ENCODE peak calls at places on chromosomes 13 and 19, in seven cellular contexts. One of them, this sample, is unnamed.

GRCh38 chr13:99311137-99311536 is 3.9 kb upstream of the GPR183 start:
- DNase-seq in prostate gland: no peak
- DNase-seq in GM23338: peak; percentile 27
- DNase-seq in H1: no peak
- DNase-seq in sigmoid colon: no peak
- DNase-seq in stomach: no peak
- DNase-seq in K562: peak; percentile 78
- DNase-seq in this sample: no peak

GRCh38 chr13:21310220-21310619 is 133.8 kb downstream of the MRPL57 start:
- DNase-seq in prostate gland: no peak
- DNase-seq in GM23338: no peak
- DNase-seq in H1: no peak
- DNase-seq in sigmoid colon: no peak
- DNase-seq in stomach: no peak
- DNase-seq in K562: no peak
- DNase-seq in this sample: no peak

GRCh38 chr19:55647732-55648656 is at the start of gene CCDC106:
- DNase-seq in prostate gland: peak; percentile 44
- DNase-seq in GM23338: peak; percentile 96
- DNase-seq in H1: no peak
- DNase-seq in sigmoid colon: peak; percentile 88
- DNase-seq in stomach: peak; percentile 64
- DNase-seq in K562: peak; percentile 83
- DNase-seq in this sample: peak; percentile 62

GRCh38 chr13:109251958-109252357 is 534.4 kb downstream of the IRS2 start:
- DNase-seq in prostate gland: no peak
- DNase-seq in GM23338: no peak
- DNase-seq in H1: no peak
- DNase-seq in sigmoid colon: no peak
- DNase-seq in stomach: no peak
- DNase-seq in K562: no peak
- DNase-seq in this sample: no peak

GRCh38 chr13:67366533-67366932 is 136.4 kb upstream of the PCDH9 start:
- DNase-seq in prostate gland: no peak
- DNase-seq in GM23338: no peak
- DNase-seq in H1: no peak
- DNase-seq in sigmoid colon: no peak
- DNase-seq in stomach: no peak
- DNase-seq in K562: no peak
- DNase-seq in this sample: no peak

GRCh38 chr19:9885077-9885552 is 50.0 kb downstream of the PIN1 start:
- DNase-seq in prostate gland: no peak
- DNase-seq in GM23338: peak; percentile 56
- DNase-seq in H1: no peak
- DNase-seq in sigmoid colon: no peak
- DNase-seq in stomach: no peak
- DNase-seq in K562: no peak
- DNase-seq in this sample: no peak

GRCh38 chr13:44573071-44573470 is 3.1 kb downstream of the TSC22D1 start:
- DNase-seq in prostate gland: no peak
- DNase-seq in GM23338: peak; percentile 49
- DNase-seq in H1: no peak
- DNase-seq in sigmoid colon: no peak
- DNase-seq in stomach: no peak
- DNase-seq in K562: no peak
- DNase-seq in this sample: no peak

GRCh38 chr13:38590796-38591507 is 95.9 kb upstream of the FREM2 start:
- DNase-seq in prostate gland: no peak
- DNase-seq in GM23338: no peak
- DNase-seq in H1: no peak
- DNase-seq in sigmoid colon: no peak
- DNase-seq in stomach: peak; percentile 56
- DNase-seq in K562: no peak
- DNase-seq in this sample: peak; percentile 68

GRCh38 chr19:7971553-7972520 is 28.4 kb upstream of the TIMM44 start:
- DNase-seq in prostate gland: no peak
- DNase-seq in GM23338: no peak
- DNase-seq in H1: no peak
- DNase-seq in sigmoid colon: no peak
- DNase-seq in stomach: no peak
- DNase-seq in K562: no peak
- DNase-seq in this sample: no peak

GRCh38 chr13:29582171-29582570 is 13.3 kb downstream of the SLC7A1 start:
- DNase-seq in prostate gland: no peak
- DNase-seq in GM23338: no peak
- DNase-seq in H1: no peak
- DNase-seq in sigmoid colon: no peak
- DNase-seq in stomach: no peak
- DNase-seq in K562: peak; percentile 68
- DNase-seq in this sample: no peak
- TF ChIP-seq POLR2AphosphoS5 in prostate gland: no peak
- TF ChIP-seq POLR2AphosphoS5 in GM23338: no peak
- TF ChIP-seq POLR2AphosphoS5 in H1: no peak
- TF ChIP-seq POLR2AphosphoS5 in sigmoid colon: no peak
- TF ChIP-seq POLR2AphosphoS5 in stomach: no peak
- TF ChIP-seq POLR2AphosphoS5 in K562: no peak
- TF ChIP-seq POLR2AphosphoS5 in this sample: no peak

GRCh38 chr19:38265213-38265861 is 964 bp downstream of the SPINT2 start:
- DNase-seq in prostate gland: no peak
- DNase-seq in GM23338: peak; percentile 62
- DNase-seq in H1: no peak
- DNase-seq in sigmoid colon: no peak
- DNase-seq in stomach: peak; percentile 63
- DNase-seq in K562: no peak
- DNase-seq in this sample: peak; percentile 77
- H3K4me1 ChIP-seq in prostate gland: peaks cover 5% of the 10 kb centered on the region
- H3K4me1 ChIP-seq in GM23338: peaks cover 53% of the 10 kb centered on the region
- H3K4me1 ChIP-seq in H1: peaks cover 17% of the 10 kb centered on the region
- H3K4me1 ChIP-seq in sigmoid colon: peaks cover 26% of the 10 kb centered on the region
- H3K4me1 ChIP-seq in stomach: peaks cover 53% of the 10 kb centered on the region
- H3K4me1 ChIP-seq in K562: peaks cover 37% of the 10 kb centered on the region
- H3K4me1 ChIP-seq in this sample: peaks cover 21% of the 10 kb centered on the region

DNA sequence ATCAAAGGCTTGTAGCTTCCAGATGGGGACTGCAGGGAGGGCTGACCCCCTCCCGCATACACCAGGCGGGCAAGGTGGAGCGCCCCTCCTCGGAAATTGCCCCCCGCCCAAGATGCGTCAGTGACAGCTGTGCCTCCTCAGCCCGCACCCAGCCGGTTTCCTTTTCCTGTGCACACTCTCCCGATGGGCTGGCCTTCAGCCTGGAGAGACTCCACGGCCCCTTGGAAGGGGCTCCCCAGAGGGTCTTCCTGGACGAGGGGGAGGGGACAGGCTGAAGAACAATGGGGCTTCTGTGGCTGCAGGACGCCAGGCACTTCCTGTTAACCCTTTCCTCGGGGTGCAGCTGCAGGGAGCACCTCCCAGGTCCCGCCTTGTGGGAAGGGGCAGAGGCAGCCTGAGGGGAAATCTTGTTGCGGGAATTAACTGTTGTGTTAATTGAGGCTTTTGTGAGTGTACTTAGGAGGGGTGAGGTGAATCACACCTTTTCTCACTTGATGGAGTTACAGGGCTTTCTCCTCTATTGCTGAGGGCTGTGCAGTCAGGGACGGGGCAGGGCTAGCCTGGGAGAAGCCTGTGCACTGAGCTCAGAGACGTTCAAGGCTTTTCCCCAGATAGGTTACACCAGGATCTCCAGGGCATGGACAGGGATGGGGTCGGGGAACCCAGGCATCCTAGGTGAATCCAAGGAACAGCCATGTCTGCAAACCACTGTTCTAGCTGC is 14.3 kb downstream of the IER2 start:
- DNase-seq in prostate gland: no peak
- DNase-seq in GM23338: peak; percentile 99
- DNase-seq in H1: peak; percentile 99
- DNase-seq in sigmoid colon: peak; percentile 77
- DNase-seq in stomach: peak; percentile 47
- DNase-seq in K562: peak; percentile 76
- DNase-seq in this sample: peak; percentile 70
- TF ChIP-seq POLR2AphosphoS5 in prostate gland: peak; percentile 28
- TF ChIP-seq POLR2AphosphoS5 in GM23338: no peak
- TF ChIP-seq POLR2AphosphoS5 in H1: peak; percentile 75
- TF ChIP-seq POLR2AphosphoS5 in sigmoid colon: no peak
- TF ChIP-seq POLR2AphosphoS5 in stomach: no peak
- TF ChIP-seq POLR2AphosphoS5 in K562: no peak
- TF ChIP-seq POLR2AphosphoS5 in this sample: peak; percentile 89

GRCh38 chr19:40809358-40810086 is 10.5 kb downstream of the EGLN2 start:
- DNase-seq in prostate gland: no peak
- DNase-seq in GM23338: no peak
- DNase-seq in H1: no peak
- DNase-seq in sigmoid colon: no peak
- DNase-seq in stomach: no peak
- DNase-seq in K562: no peak
- DNase-seq in this sample: no peak
- H3K4me1 ChIP-seq in prostate gland: peaks cover 30% of the 10 kb centered on the region
- H3K4me1 ChIP-seq in GM23338: peaks cover 33% of the 10 kb centered on the region
- H3K4me1 ChIP-seq in H1: peaks cover 13% of the 10 kb centered on the region
- H3K4me1 ChIP-seq in sigmoid colon: peaks cover 85% of the 10 kb centered on the region
- H3K4me1 ChIP-seq in stomach: peaks cover 79% of the 10 kb centered on the region
- H3K4me1 ChIP-seq in K562: peaks cover 19% of the 10 kb centered on the region
- H3K4me1 ChIP-seq in this sample: peaks cover 78% of the 10 kb centered on the region

GRCh38 chr13:31421756-31422155 is 222.0 kb downstream of the B3GLCT start:
- DNase-seq in prostate gland: no peak
- DNase-seq in GM23338: no peak
- DNase-seq in H1: no peak
- DNase-seq in sigmoid colon: no peak
- DNase-seq in stomach: no peak
- DNase-seq in K562: no peak
- DNase-seq in this sample: no peak
- TF ChIP-seq POLR2AphosphoS5 in prostate gland: no peak
- TF ChIP-seq POLR2AphosphoS5 in GM23338: no peak
- TF ChIP-seq POLR2AphosphoS5 in H1: no peak
- TF ChIP-seq POLR2AphosphoS5 in sigmoid colon: no peak
- TF ChIP-seq POLR2AphosphoS5 in stomach: no peak
- TF ChIP-seq POLR2AphosphoS5 in K562: no peak
- TF ChIP-seq POLR2AphosphoS5 in this sample: no peak

DNA sequence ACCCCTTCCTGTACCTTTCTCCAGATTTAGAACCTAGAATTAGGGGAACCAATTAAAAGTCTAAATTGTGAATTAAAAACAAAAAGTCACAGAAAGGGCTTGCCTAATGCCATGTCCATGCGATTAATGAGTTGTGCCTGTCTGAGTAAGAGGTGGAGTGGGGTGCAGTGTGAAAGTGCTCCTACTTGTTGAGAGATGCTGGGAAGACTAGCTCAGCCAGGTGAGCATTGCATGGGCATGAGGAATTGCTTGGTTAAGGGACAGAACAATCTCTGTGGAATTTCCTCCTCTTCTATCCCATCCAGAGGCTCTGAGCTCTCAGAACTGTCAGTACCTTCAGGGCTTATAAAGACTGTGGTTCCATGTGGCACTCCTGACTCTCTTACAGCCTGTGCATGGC is 159.0 kb upstream of the UBL3 start:
- DNase-seq in prostate gland: no peak
- DNase-seq in GM23338: no peak
- DNase-seq in H1: no peak
- DNase-seq in sigmoid colon: no peak
- DNase-seq in stomach: no peak
- DNase-seq in K562: no peak
- DNase-seq in this sample: no peak
- H3K4me1 ChIP-seq in prostate gland: no peaks in the 10 kb centered on the region
- H3K4me1 ChIP-seq in GM23338: no peaks in the 10 kb centered on the region
- H3K4me1 ChIP-seq in H1: no peaks in the 10 kb centered on the region
- H3K4me1 ChIP-seq in sigmoid colon: no peaks in the 10 kb centered on the region
- H3K4me1 ChIP-seq in stomach: no peaks in the 10 kb centered on the region
- H3K4me1 ChIP-seq in K562: no peaks in the 10 kb centered on the region
- H3K4me1 ChIP-seq in this sample: no peaks in the 10 kb centered on the region

GRCh38 chr13:42895781-42896180 is 96.3 kb downstream of the EPSTI1 start:
- DNase-seq in prostate gland: no peak
- DNase-seq in GM23338: no peak
- DNase-seq in H1: no peak
- DNase-seq in sigmoid colon: no peak
- DNase-seq in stomach: no peak
- DNase-seq in K562: no peak
- DNase-seq in this sample: no peak

GRCh38 chr13:42894765-42895181 is 97.3 kb downstream of the EPSTI1 start:
- DNase-seq in prostate gland: no peak
- DNase-seq in GM23338: no peak
- DNase-seq in H1: no peak
- DNase-seq in sigmoid colon: no peak
- DNase-seq in stomach: no peak
- DNase-seq in K562: no peak
- DNase-seq in this sample: no peak

GRCh38 chr13:42893346-42893745 is 98.7 kb downstream of the EPSTI1 start:
- DNase-seq in prostate gland: no peak
- DNase-seq in GM23338: no peak
- DNase-seq in H1: no peak
- DNase-seq in sigmoid colon: no peak
- DNase-seq in stomach: no peak
- DNase-seq in K562: no peak
- DNase-seq in this sample: no peak

GRCh38 chr13:42892760-42893159 is 99.3 kb downstream of the EPSTI1 start:
- DNase-seq in prostate gland: no peak
- DNase-seq in GM23338: no peak
- DNase-seq in H1: no peak
- DNase-seq in sigmoid colon: no peak
- DNase-seq in stomach: no peak
- DNase-seq in K562: no peak
- DNase-seq in this sample: no peak

GRCh38 chr13:42891591-42891990 is 100.5 kb downstream of the EPSTI1 start:
- DNase-seq in prostate gland: no peak
- DNase-seq in GM23338: no peak
- DNase-seq in H1: no peak
- DNase-seq in sigmoid colon: no peak
- DNase-seq in stomach: no peak
- DNase-seq in K562: no peak
- DNase-seq in this sample: no peak
- TF ChIP-seq POLR2AphosphoS5 in prostate gland: no peak
- TF ChIP-seq POLR2AphosphoS5 in GM23338: no peak
- TF ChIP-seq POLR2AphosphoS5 in H1: no peak
- TF ChIP-seq POLR2AphosphoS5 in sigmoid colon: no peak
- TF ChIP-seq POLR2AphosphoS5 in stomach: no peak
- TF ChIP-seq POLR2AphosphoS5 in K562: no peak
- TF ChIP-seq POLR2AphosphoS5 in this sample: no peak

GRCh38 chr13:30115257-30115600 is 192.1 kb downstream of the KATNAL1 start:
- DNase-seq in prostate gland: no peak
- DNase-seq in GM23338: no peak
- DNase-seq in H1: no peak
- DNase-seq in sigmoid colon: no peak
- DNase-seq in stomach: no peak
- DNase-seq in K562: no peak
- DNase-seq in this sample: no peak
- H3K4me1 ChIP-seq in prostate gland: peaks cover 2% of the 10 kb centered on the region
- H3K4me1 ChIP-seq in GM23338: peaks cover 6% of the 10 kb centered on the region
- H3K4me1 ChIP-seq in H1: no peaks in the 10 kb centered on the region
- H3K4me1 ChIP-seq in sigmoid colon: peaks cover 57% of the 10 kb centered on the region
- H3K4me1 ChIP-seq in stomach: peaks cover 28% of the 10 kb centered on the region
- H3K4me1 ChIP-seq in K562: peaks cover 5% of the 10 kb centered on the region
- H3K4me1 ChIP-seq in this sample: peaks cover 18% of the 10 kb centered on the region

GRCh38 chr19:44776402-44777096 is 1.1 kb upstream of the CBLC start:
- DNase-seq in prostate gland: peak; percentile 92
- DNase-seq in GM23338: peak; percentile 77
- DNase-seq in H1: no peak
- DNase-seq in sigmoid colon: no peak
- DNase-seq in stomach: peak; percentile 89
- DNase-seq in K562: no peak
- DNase-seq in this sample: peak; percentile 75
- TF ChIP-seq POLR2AphosphoS5 in prostate gland: peak; percentile 87
- TF ChIP-seq POLR2AphosphoS5 in GM23338: no peak
- TF ChIP-seq POLR2AphosphoS5 in H1: no peak
- TF ChIP-seq POLR2AphosphoS5 in sigmoid colon: no peak
- TF ChIP-seq POLR2AphosphoS5 in stomach: no peak
- TF ChIP-seq POLR2AphosphoS5 in K562: no peak
- TF ChIP-seq POLR2AphosphoS5 in this sample: no peak